ENCODE peak calls at places on chromosomes 2 and 18, in eight cellular contexts. T, D, P, S, K, C, W and B are unnamed samples.

GRCh38 chr2:102975996-102976636 is 214.3 kb downstream of the TMEM182 start:
- DNase-seq in T (no peak), D (no peak), P (no peak), S (no peak), K (peak; percentile 12), C (peak; percentile 34), W (peak; percentile 55), B (no peak)

GRCh38 chr2:191696001-191696400 is 18.1 kb downstream of the NABP1 start:
- DNase-seq in T (no peak), D (no peak), P (no peak), S (no peak), K (peak; percentile 97), C (peak; percentile 65), W (no peak), B (no peak)

GRCh38 chr2:223027442-223027841 is 24.5 kb upstream of the KCNE4 start:
- DNase-seq in T (no peak), D (no peak), P (no peak), S (no peak), K (peak; percentile 54), C (peak; percentile 70), W (peak; percentile 51), B (no peak)

GRCh38 chr18:56853961-56854360 is 202.8 kb downstream of the WDR7 start:
- DNase-seq in T (no peak), D (no peak), P (no peak), S (no peak), K (no peak), C (no peak), W (no peak), B (no peak)

GRCh38 chr2:222423632-222424280 is 587 bp upstream of the SGPP2 start:
- DNase-seq in T (no peak), D (peak; percentile 48), P (peak; percentile 69), S (no peak), K (no peak), C (peak; percentile 66), W (no peak), B (peak; percentile 22)

GRCh38 chr2:158712791-158713522 is 82.2 kb upstream of the DAPL1 start:
- DNase-seq in T (no peak), D (no peak), P (no peak), S (no peak), K (no peak), C (no peak), W (no peak), B (no peak)

GRCh38 chr2:119255760-119256573 is 32.3 kb downstream of the STEAP3 start:
- DNase-seq in T (no peak), D (no peak), P (no peak), S (no peak), K (peak; percentile 94), C (peak; percentile 90), W (peak; percentile 69), B (no peak)

GRCh38 chr2:166373951-166374350 is 1.8 kb downstream of the SCN9A start:
- DNase-seq in T (no peak), D (no peak), P (no peak), S (no peak), K (peak; percentile 72), C (peak; percentile 81), W (peak; percentile 80), B (no peak)

GRCh38 chr2:159129807-159130206 is 156.7 kb downstream of the WDSUB1 start:
- DNase-seq in T (no peak), D (no peak), P (no peak), S (no peak), K (no peak), C (no peak), W (no peak), B (no peak)

GRCh38 chr2:192952254-192952653 is 757.5 kb upstream of the TMEFF2 start:
- DNase-seq in T (no peak), D (no peak), P (no peak), S (no peak), K (no peak), C (no peak), W (no peak), B (no peak)

GRCh38 chr18:41752826-41753225 is 202.2 kb upstream of the PIK3C3 start:
- DNase-seq in T (no peak), D (no peak), P (no peak), S (no peak), K (no peak), C (no peak), W (no peak), B (no peak)

GRCh38 chr2:74502147-74502719 is 2.8 kb upstream of the LBX2 start:
- DNase-seq in T (no peak), D (no peak), P (no peak), S (no peak), K (no peak), C (no peak), W (no peak), B (no peak)

GRCh38 chr2:151992582-151992981 is 106.3 kb downstream of the CACNB4 start:
- DNase-seq in T (no peak), D (no peak), P (no peak), S (no peak), K (no peak), C (no peak), W (no peak), B (no peak)

GRCh38 chr18:35244671-35245070 is 3.8 kb downstream of the ZNF397 start:
- DNase-seq in T (no peak), D (no peak), P (no peak), S (no peak), K (no peak), C (no peak), W (no peak), B (no peak)
- H3K9me3 ChIP-seq in T (no peaks in the 10 kb centered on the region), D (peaks cover 12% of the 10 kb centered on the region), P (no peaks in the 10 kb centered on the region), S (no peaks in the 10 kb centered on the region), K (peaks cover 3% of the 10 kb centered on the region), C (peaks cover 57% of the 10 kb centered on the region), W (peaks cover 80% of the 10 kb centered on the region), B (no peaks in the 10 kb centered on the region)

DNA sequence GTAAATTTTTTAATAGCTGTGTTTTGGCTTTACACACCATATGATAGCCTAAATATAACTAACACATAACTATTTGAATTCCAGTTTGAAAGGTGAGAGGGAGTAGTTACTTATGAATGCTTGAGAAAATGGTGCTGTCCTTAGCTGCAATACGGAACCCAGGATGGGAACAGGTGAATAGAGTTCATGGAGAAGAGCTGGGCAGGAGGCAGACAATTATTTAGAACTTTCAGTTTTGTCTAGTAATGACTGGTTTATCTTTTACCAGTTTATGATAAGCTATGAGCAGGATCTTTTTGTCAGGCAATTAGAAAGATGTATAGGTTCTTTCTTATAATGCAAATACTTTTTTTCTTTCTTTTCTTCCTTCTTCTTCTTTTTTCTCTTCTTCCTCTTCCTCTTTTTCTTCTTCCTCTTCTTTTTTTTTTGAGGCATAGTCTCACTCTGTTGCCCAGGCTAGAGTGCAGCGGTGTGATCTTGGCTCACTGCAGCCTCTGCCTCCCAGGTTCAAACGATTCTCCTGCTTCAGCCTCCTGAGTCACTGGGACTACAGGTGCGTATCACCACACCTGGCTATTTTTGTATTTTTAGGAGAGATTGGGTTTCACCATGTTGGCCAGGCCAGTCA is 25.9 kb downstream of the UBR3 start:
- DNase-seq in T (no peak), D (no peak), P (no peak), S (no peak), K (no peak), C (no peak), W (no peak), B (no peak)
- H3K9me3 ChIP-seq in T (no peaks in the 10 kb centered on the region), D (no peaks in the 10 kb centered on the region), P (no peaks in the 10 kb centered on the region), S (no peaks in the 10 kb centered on the region), K (no peaks in the 10 kb centered on the region), C (no peaks in the 10 kb centered on the region), W (no peaks in the 10 kb centered on the region), B (no peaks in the 10 kb centered on the region)

GRCh38 chr18:70649683-70650082 is 360.8 kb downstream of the SOCS6 start:
- DNase-seq in T (no peak), D (no peak), P (no peak), S (no peak), K (no peak), C (no peak), W (no peak), B (no peak)

GRCh38 chr18:70645971-70646370 is 357.1 kb downstream of the SOCS6 start:
- DNase-seq in T (no peak), D (no peak), P (no peak), S (no peak), K (no peak), C (no peak), W (no peak), B (no peak)

DNA sequence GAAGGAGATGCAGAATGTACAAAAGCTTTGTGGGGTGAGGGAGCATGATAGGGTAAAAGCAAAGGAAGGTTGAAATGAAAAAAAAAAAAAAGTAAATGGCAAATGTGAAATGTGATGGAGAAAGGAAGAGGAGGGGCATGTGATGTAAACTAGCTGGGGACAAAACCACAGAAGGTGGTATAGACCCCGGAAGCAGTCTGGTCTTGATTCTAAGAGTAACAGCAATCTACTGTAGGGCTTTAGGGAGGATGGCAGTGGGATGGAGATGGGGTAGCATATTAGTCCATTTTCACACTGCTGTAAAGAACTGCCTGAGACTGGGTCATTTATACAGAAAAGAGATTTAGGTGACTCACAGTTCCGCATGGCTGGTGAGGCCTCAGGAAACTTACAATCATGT is 362.0 kb downstream of the SOCS6 start:
- DNase-seq in T (no peak), D (no peak), P (no peak), S (no peak), K (no peak), C (no peak), W (no peak), B (no peak)
- H3K9me3 ChIP-seq in T (no peaks in the 10 kb centered on the region), D (no peaks in the 10 kb centered on the region), P (no peaks in the 10 kb centered on the region), S (no peaks in the 10 kb centered on the region), K (no peaks in the 10 kb centered on the region), C (no peaks in the 10 kb centered on the region), W (no peaks in the 10 kb centered on the region), B (no peaks in the 10 kb centered on the region)

GRCh38 chr2:127218843-127219715 is 1.0 kb downstream of the CYP27C1 start:
- DNase-seq in T (no peak), D (no peak), P (no peak), S (no peak), K (no peak), C (no peak), W (peak; percentile 40), B (no peak)

GRCh38 chr2:127220807-127221527 is 868 bp upstream of the CYP27C1 start:
- DNase-seq in T (no peak), D (no peak), P (no peak), S (no peak), K (no peak), C (no peak), W (no peak), B (no peak)

GRCh38 chr2:127219716-127220090 is 396 bp downstream of the CYP27C1 start:
- DNase-seq in T (no peak), D (no peak), P (no peak), S (no peak), K (no peak), C (no peak), W (no peak), B (no peak)

GRCh38 chr2:127217470-127218325 is 2.4 kb downstream of the CYP27C1 start:
- DNase-seq in T (no peak), D (no peak), P (no peak), S (no peak), K (no peak), C (peak; percentile 98), W (peak; percentile 93), B (no peak)

DNA sequence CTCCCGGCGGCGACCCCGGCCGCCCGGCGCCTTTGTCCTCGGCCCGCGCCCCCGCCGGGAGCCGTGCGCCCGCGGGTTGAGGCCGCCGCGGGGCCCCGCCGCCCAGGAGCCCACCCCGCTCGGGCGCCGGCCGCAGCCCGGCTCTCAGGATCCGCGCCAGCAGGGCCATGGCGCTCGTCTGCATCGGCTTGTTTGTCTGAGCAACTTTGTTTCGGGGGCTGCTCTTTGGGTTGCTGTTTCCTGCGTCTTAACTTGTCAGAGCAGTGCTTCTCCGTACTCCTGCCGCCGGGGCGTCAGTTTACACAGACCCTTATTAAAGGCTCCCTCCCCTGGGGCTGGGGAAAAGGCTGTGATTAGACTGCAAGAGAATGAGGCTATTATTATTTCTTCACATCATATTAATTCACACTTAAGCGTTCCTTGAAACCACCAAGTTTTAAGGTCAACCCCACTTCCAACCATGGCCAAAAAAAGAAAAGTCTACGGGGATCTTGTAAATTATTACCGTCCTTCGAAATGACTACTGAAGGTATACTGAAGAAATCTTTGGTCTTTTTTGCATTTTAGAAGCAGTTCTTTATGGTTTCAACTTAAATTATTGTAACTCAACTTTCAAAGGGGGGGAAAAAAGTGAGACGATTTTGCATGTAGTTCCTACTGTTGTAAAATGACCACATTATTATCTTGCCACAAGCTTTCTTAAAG is at the start of gene CYP27C1:
- DNase-seq in T (no peak), D (no peak), P (no peak), S (no peak), K (peak; percentile 25), C (no peak), W (no peak), B (no peak)
- H3K9me3 ChIP-seq in T (no peaks in the 10 kb centered on the region), D (no peaks in the 10 kb centered on the region), P (no peaks in the 10 kb centered on the region), S (no peaks in the 10 kb centered on the region), K (no peaks in the 10 kb centered on the region), C (no peaks in the 10 kb centered on the region), W (peaks cover 3% of the 10 kb centered on the region), B (no peaks in the 10 kb centered on the region)